ENCODE peak calls at places on chromosomes 6 and 20, in seven cellular contexts. Y, L, C, U, K, E and V are unnamed samples.

GRCh38 chr20:46056970-46057855 is 28.2 kb downstream of the SLC12A5 start:
- DNase-seq in K (peak), U (no peak), C (peak), Y (peak), E (no peak), L (no peak), V (peak)

GRCh38 chr20:11296221-11296620 is 621.5 kb upstream of the BTBD3 start:
- DNase-seq in L (no peak), C (no peak), E (no peak), U (no peak), Y (no peak), K (no peak), V (no peak)

GRCh38 chr6:55212147-55212546 is 37.8 kb downstream of the HCRTR2 start:
- DNase-seq in E (no peak), U (no peak), L (no peak), C (no peak), K (no peak), Y (no peak), V (no peak)

GRCh38 chr6:52815167-52816092 is 11.8 kb upstream of the GSTA1 start:
- DNase-seq in Y (peak), U (peak), K (peak), C (no peak), L (peak), E (peak), V (no peak)

GRCh38 chr6:33822575-33823395 is 19.0 kb upstream of the MLN start:
- DNase-seq in L (peak), C (no peak), U (no peak), E (peak), Y (no peak), K (peak), V (no peak)

GRCh38 chr6:27568226-27568889 is 95.5 kb upstream of the ZNF184 start:
- DNase-seq in U (no peak), C (no peak), K (no peak), L (peak), E (no peak), Y (no peak), V (no peak)

GRCh38 chr6:4812068-4812467 is 35.9 kb downstream of the CDYL start:
- DNase-seq in C (no peak), Y (no peak), U (no peak), E (no peak), K (no peak), L (no peak), V (no peak)

GRCh38 chr20:3330046-3330741 is 77.3 kb downstream of the DNAAF9 start:
- DNase-seq in L (no peak), Y (no peak), U (no peak), C (no peak), E (no peak), K (no peak), V (no peak)

GRCh38 chr6:31267504-31268371 is 4.2 kb downstream of the HLA-C start:
- DNase-seq in Y (no peak), E (no peak), U (no peak), C (no peak), K (no peak), L (no peak), V (no peak)

GRCh38 chr6:109874621-109875020 is 103.5 kb upstream of the GPR6 start:
- DNase-seq in L (no peak), K (no peak), C (no peak), U (no peak), Y (no peak), E (no peak), V (no peak)

GRCh38 chr20:62955519-62956386 is 3.2 kb downstream of the SLC17A9 start:
- DNase-seq in U (no peak), L (peak), K (no peak), Y (peak), C (no peak), E (no peak), V (no peak)

GRCh38 chr6:78611886-78612480 is 255.4 kb upstream of the IRAK1BP1 start:
- DNase-seq in C (no peak), Y (no peak), K (peak), L (peak), E (peak), U (no peak), V (no peak)

GRCh38 chr6:142702501-142703460 is 242.2 kb downstream of the HIVEP2 start:
- DNase-seq in C (no peak), L (no peak), U (peak), K (no peak), Y (peak), E (no peak), V (peak)

GRCh38 chr6:11085758-11086435 is 7.7 kb upstream of the SMIM13 start:
- DNase-seq in E (no peak), C (no peak), L (no peak), U (no peak), K (no peak), Y (no peak), V (no peak)

GRCh38 chr6:143336446-143337152 is 113.9 kb downstream of the ADAT2 start:
- DNase-seq in U (no peak), L (no peak), Y (no peak), E (no peak), C (no peak), K (no peak), V (no peak)

GRCh38 chr6:26097268-26097875 is 10.1 kb downstream of the HFE start:
- DNase-seq in U (peak), L (peak), C (peak), Y (peak), K (peak), E (peak), V (peak)

GRCh38 chr6:112018619-112019416 is 35.1 kb upstream of the CCN6 start:
- DNase-seq in K (no peak), Y (peak), E (no peak), C (peak), U (no peak), L (peak), V (peak)

GRCh38 chr6:126873791-126874190 is 244.7 kb upstream of the RSPO3 start:
- DNase-seq in L (no peak), E (no peak), K (no peak), U (no peak), Y (no peak), C (no peak), V (no peak)

GRCh38 chr6:4319992-4320683 is 184.8 kb upstream of the ECI2 start:
- DNase-seq in E (no peak), C (no peak), U (no peak), L (no peak), Y (no peak), K (no peak), V (no peak)

GRCh38 chr6:41122918-41123317 is 31.2 kb downstream of the TREML1 start:
- DNase-seq in L (no peak), Y (no peak), C (no peak), E (no peak), U (no peak), K (no peak), V (no peak)

GRCh38 chr20:33431797-33432381 is 11.7 kb downstream of the SNTA1 start:
- DNase-seq in Y (no peak), K (no peak), U (peak), E (no peak), C (no peak), L (peak), V (peak)

GRCh38 chr20:63128956-63129355 is 87.0 kb downstream of the YTHDF1 start:
- DNase-seq in E (no peak), C (no peak), K (no peak), U (no peak), L (no peak), Y (peak), V (peak)

DNA sequence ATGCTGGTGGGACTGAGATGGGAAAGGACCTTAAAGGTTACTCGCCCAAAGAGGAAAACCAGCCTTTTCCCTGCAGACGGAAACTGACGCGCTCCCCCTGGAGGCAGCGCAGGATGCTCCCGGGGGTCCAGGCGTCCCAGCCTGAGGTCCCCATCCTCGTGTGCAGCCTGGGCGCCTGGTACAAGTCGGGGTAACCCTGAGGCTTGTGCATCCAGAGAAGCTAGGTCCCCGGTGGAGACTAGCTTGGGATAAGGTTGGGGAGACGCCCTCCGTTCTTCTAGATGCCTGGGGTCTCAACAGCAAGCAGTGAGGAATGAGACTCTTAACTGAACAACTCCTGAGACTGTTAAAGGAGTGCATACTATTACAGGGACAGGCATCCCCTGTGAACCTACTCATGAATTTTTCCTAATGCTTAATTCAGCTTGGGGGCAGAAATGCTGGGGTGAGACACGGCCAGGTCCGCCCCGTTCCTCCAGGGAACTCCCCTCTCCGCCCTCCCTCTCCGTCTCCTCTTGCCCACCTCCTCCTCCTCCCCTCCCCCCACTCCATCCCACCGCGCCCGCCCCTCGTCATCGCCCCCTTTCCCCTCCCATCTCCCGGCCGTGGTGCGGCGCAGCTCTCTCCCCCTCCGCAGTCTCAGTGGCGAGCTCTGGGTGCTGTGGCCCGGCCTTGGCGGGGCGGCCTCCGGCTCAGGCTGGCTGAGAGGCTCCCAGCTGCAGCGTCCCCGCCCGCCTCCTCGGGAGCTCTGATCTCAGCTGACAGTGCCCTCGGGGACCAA is at the start of gene PRSS35:
- DNase-seq in E (peak), L (peak), Y (peak), C (peak), U (no peak), K (peak), V (peak)
- TF ChIP-seq POLR2A in E (no peak), L (no peak), Y (no peak), C (no peak), U (no peak), K (no peak), V (no peak)

GRCh38 chr6:156350337-156350736 is 426.8 kb upstream of the ARID1B start:
- DNase-seq in L (no peak), U (no peak), C (no peak), Y (no peak), K (no peak), E (no peak), V (no peak)

GRCh38 chr6:156345700-156346099 is 431.5 kb upstream of the ARID1B start:
- DNase-seq in E (no peak), U (no peak), Y (no peak), L (no peak), K (no peak), C (no peak), V (no peak)

GRCh38 chr6:156347251-156348049 is 429.7 kb upstream of the ARID1B start:
- DNase-seq in C (no peak), E (no peak), Y (no peak), U (no peak), L (no peak), K (no peak), V (no peak)

GRCh38 chr6:156351346-156351966 is 425.7 kb upstream of the ARID1B start:
- DNase-seq in E (no peak), Y (no peak), U (no peak), C (no peak), L (no peak), K (no peak), V (no peak)

DNA sequence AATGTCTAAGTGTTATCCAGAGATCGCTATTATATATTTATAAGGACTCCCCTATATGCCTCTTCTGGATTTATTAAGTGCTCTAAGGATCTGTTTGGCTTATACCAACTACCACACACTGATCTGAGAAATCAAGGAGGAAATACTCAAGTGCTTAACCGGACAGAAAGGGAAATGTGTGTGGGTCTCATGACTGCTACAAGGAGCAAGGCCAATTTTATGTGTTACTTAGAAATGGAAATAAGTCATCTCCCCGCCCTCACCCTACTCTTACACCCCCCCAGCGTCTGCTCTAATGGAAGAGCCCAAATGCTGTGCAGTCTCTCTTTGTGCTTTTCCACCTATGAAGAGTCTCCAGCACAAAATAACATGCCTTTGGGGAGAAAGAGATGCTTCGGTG is 428.8 kb upstream of the ARID1B start:
- DNase-seq in U (no peak), E (no peak), L (no peak), Y (no peak), C (no peak), K (no peak), V (no peak)
- H3K4me3 ChIP-seq in U (no peak), E (no peak), L (no peak), Y (no peak), C (no peak), K (no peak), V (no peak)

GRCh38 chr6:117602151-117602898 is at the start of gene GOPC:
- DNase-seq in U (peak), C (peak), Y (peak), L (peak), E (peak), K (peak), V (peak)
- TF ChIP-seq POLR2A in U (peak), C (peak), Y (peak), L (peak), E (peak), K (peak), V (no peak)

GRCh38 chr6:39113788-39114187 is 1.2 kb downstream of the SAYSD1 start:
- DNase-seq in Y (no peak), E (no peak), K (no peak), U (no peak), C (no peak), L (no peak), V (no peak)
- H3K4me3 ChIP-seq in Y (no peak), E (peak), K (peak), U (peak), C (peak), L (peak), V (peak)

DNA sequence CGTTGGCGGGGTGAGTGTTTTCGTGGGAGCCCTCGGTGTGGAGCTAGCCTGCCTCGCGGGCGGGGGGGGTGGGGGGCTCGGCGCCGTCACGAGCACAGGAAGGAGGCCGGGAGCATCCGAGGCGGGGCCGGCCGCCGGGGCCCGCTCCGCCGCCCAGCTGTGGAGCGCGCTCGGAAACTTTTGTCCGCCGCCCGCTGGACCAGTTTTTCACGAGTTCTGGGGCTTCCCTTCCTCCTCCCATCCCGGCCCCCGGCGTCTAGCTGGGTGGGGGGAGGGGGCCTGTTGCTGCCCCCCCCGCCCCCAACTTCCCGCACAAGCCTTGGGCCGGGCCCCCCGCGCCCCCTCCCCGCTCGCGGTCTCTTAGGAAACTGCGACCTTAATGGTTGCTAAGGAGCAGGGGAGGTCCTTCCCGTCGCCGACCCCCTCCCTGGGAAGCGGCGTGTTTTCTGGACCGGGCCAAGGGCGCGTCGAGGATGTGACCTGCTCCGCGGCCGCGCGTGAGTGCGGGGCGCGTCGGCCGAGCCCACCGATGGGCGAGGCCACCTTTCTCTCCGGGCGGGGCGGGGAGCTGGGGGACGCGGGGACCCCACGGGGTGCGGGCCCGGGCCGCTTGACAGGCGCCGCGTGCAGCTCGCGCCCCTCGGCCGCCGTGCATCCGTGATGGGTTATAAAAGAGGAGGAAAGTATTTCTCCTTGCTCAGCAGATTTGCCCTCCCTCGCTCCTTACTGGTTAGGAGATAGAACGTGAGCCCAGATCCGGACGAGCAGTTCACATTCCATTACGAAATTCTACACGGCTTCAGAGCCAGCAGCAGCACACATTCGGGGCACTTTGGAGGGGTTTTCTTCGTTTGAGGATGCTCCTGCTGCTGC is 1.4 kb downstream of the RREB1 start:
- DNase-seq in L (peak), E (peak), Y (peak), C (peak), U (peak), K (peak), V (peak)
- TF ChIP-seq POLR2A in L (no peak), E (no peak), Y (peak), C (peak), U (no peak), K (no peak), V (peak)